ENCODE peak calls at places on chromosomes 12 and 14, in ten cellular contexts. One of them, this sample, is unnamed.

GRCh38 chr12:19140381-19141236 is 11.1 kb downstream of the PLEKHA5 start:
- DNase-seq in GM13976: no peak
- DNase-seq in lower lobe of right lung: no peak
- DNase-seq in fibroblast of pulmonary artery: peak; percentile 29
- DNase-seq in mammary epithelial cell: no peak
- DNase-seq in heart right ventricle: no peak
- DNase-seq in cardiac muscle cell: no peak
- DNase-seq in NB4: no peak
- DNase-seq in A549: no peak
- DNase-seq in endothelial cell: no peak
- DNase-seq in this sample: no peak

GRCh38 chr14:59189281-59189821 is 884 bp downstream of the DAAM1 start:
- DNase-seq in GM13976: peak; percentile 39
- DNase-seq in lower lobe of right lung: peak; percentile 51
- DNase-seq in fibroblast of pulmonary artery: peak; percentile 24
- DNase-seq in mammary epithelial cell: peak; percentile 31
- DNase-seq in heart right ventricle: peak; percentile 32
- DNase-seq in cardiac muscle cell: peak; percentile 58
- DNase-seq in NB4: peak; percentile 50
- DNase-seq in A549: peak; percentile 1
- DNase-seq in endothelial cell: no peak
- DNase-seq in this sample: peak; percentile 46

GRCh38 chr12:70661762-70662161 is 24.5 kb upstream of the PTPRB start:
- DNase-seq in GM13976: no peak
- DNase-seq in lower lobe of right lung: no peak
- DNase-seq in fibroblast of pulmonary artery: peak; percentile 81
- DNase-seq in mammary epithelial cell: peak; percentile 88
- DNase-seq in heart right ventricle: no peak
- DNase-seq in cardiac muscle cell: no peak
- DNase-seq in NB4: no peak
- DNase-seq in A549: no peak
- DNase-seq in endothelial cell: no peak
- DNase-seq in this sample: no peak

GRCh38 chr14:72559227-72559626 is 334.7 kb downstream of the DPF3 start:
- DNase-seq in GM13976: peak; percentile 20
- DNase-seq in lower lobe of right lung: no peak
- DNase-seq in fibroblast of pulmonary artery: no peak
- DNase-seq in mammary epithelial cell: peak; percentile 89
- DNase-seq in heart right ventricle: no peak
- DNase-seq in cardiac muscle cell: no peak
- DNase-seq in NB4: no peak
- DNase-seq in A549: no peak
- DNase-seq in endothelial cell: no peak
- DNase-seq in this sample: no peak

GRCh38 chr12:17335487-17335886 is 729.5 kb upstream of the LMO3 start:
- DNase-seq in GM13976: no peak
- DNase-seq in lower lobe of right lung: no peak
- DNase-seq in fibroblast of pulmonary artery: no peak
- DNase-seq in mammary epithelial cell: no peak
- DNase-seq in heart right ventricle: no peak
- DNase-seq in cardiac muscle cell: no peak
- DNase-seq in NB4: no peak
- DNase-seq in A549: no peak
- DNase-seq in endothelial cell: no peak
- DNase-seq in this sample: no peak

GRCh38 chr12:77231548-77231947 is 166.2 kb upstream of the E2F7 start:
- DNase-seq in GM13976: no peak
- DNase-seq in lower lobe of right lung: peak; percentile 64
- DNase-seq in fibroblast of pulmonary artery: peak; percentile 94
- DNase-seq in mammary epithelial cell: peak; percentile 45
- DNase-seq in heart right ventricle: peak; percentile 68
- DNase-seq in cardiac muscle cell: no peak
- DNase-seq in NB4: peak; percentile 2
- DNase-seq in A549: no peak
- DNase-seq in endothelial cell: no peak
- DNase-seq in this sample: no peak

GRCh38 chr12:6866163-6866919 is 990 bp upstream of the TPI1 start:
- DNase-seq in GM13976: no peak
- DNase-seq in lower lobe of right lung: no peak
- DNase-seq in fibroblast of pulmonary artery: no peak
- DNase-seq in mammary epithelial cell: no peak
- DNase-seq in heart right ventricle: no peak
- DNase-seq in cardiac muscle cell: no peak
- DNase-seq in NB4: no peak
- DNase-seq in A549: no peak
- DNase-seq in endothelial cell: no peak
- DNase-seq in this sample: peak; percentile 39

GRCh38 chr12:4293299-4293941 is 19.9 kb downstream of the CCND2 start:
- DNase-seq in GM13976: no peak
- DNase-seq in lower lobe of right lung: no peak
- DNase-seq in fibroblast of pulmonary artery: no peak
- DNase-seq in mammary epithelial cell: no peak
- DNase-seq in heart right ventricle: no peak
- DNase-seq in cardiac muscle cell: no peak
- DNase-seq in NB4: no peak
- DNase-seq in A549: no peak
- DNase-seq in endothelial cell: no peak
- DNase-seq in this sample: no peak

GRCh38 chr12:107014050-107014449 is 27.1 kb upstream of the MTERF2 start:
- DNase-seq in GM13976: no peak
- DNase-seq in lower lobe of right lung: no peak
- DNase-seq in fibroblast of pulmonary artery: no peak
- DNase-seq in mammary epithelial cell: peak; percentile 41
- DNase-seq in heart right ventricle: no peak
- DNase-seq in cardiac muscle cell: peak; percentile 16
- DNase-seq in NB4: no peak
- DNase-seq in A549: peak; percentile 61
- DNase-seq in endothelial cell: no peak
- DNase-seq in this sample: no peak

GRCh38 chr12:25592725-25593495 is 39.8 kb upstream of the LMNTD1 start:
- DNase-seq in GM13976: no peak
- DNase-seq in lower lobe of right lung: no peak
- DNase-seq in fibroblast of pulmonary artery: no peak
- DNase-seq in mammary epithelial cell: no peak
- DNase-seq in heart right ventricle: no peak
- DNase-seq in cardiac muscle cell: no peak
- DNase-seq in NB4: no peak
- DNase-seq in A549: no peak
- DNase-seq in endothelial cell: no peak
- DNase-seq in this sample: no peak

GRCh38 chr12:25594376-25594775 is 41.3 kb upstream of the LMNTD1 start:
- DNase-seq in GM13976: no peak
- DNase-seq in lower lobe of right lung: no peak
- DNase-seq in fibroblast of pulmonary artery: no peak
- DNase-seq in mammary epithelial cell: no peak
- DNase-seq in heart right ventricle: no peak
- DNase-seq in cardiac muscle cell: no peak
- DNase-seq in NB4: no peak
- DNase-seq in A549: no peak
- DNase-seq in endothelial cell: no peak
- DNase-seq in this sample: no peak

GRCh38 chr12:25590021-25590721 is 37.1 kb upstream of the LMNTD1 start:
- DNase-seq in GM13976: no peak
- DNase-seq in lower lobe of right lung: no peak
- DNase-seq in fibroblast of pulmonary artery: no peak
- DNase-seq in mammary epithelial cell: no peak
- DNase-seq in heart right ventricle: no peak
- DNase-seq in cardiac muscle cell: no peak
- DNase-seq in NB4: peak; percentile 34
- DNase-seq in A549: no peak
- DNase-seq in endothelial cell: no peak
- DNase-seq in this sample: no peak

GRCh38 chr12:25587346-25587745 is 34.3 kb upstream of the LMNTD1 start:
- DNase-seq in GM13976: no peak
- DNase-seq in lower lobe of right lung: no peak
- DNase-seq in fibroblast of pulmonary artery: no peak
- DNase-seq in mammary epithelial cell: no peak
- DNase-seq in heart right ventricle: no peak
- DNase-seq in cardiac muscle cell: no peak
- DNase-seq in NB4: no peak
- DNase-seq in A549: no peak
- DNase-seq in endothelial cell: no peak
- DNase-seq in this sample: no peak

GRCh38 chr12:25591132-25591531 is 38.0 kb upstream of the LMNTD1 start:
- DNase-seq in GM13976: no peak
- DNase-seq in lower lobe of right lung: no peak
- DNase-seq in fibroblast of pulmonary artery: peak; percentile 28
- DNase-seq in mammary epithelial cell: no peak
- DNase-seq in heart right ventricle: no peak
- DNase-seq in cardiac muscle cell: no peak
- DNase-seq in NB4: peak; percentile 26
- DNase-seq in A549: peak; percentile 3
- DNase-seq in endothelial cell: peak; percentile 8
- DNase-seq in this sample: no peak
- TF ChIP-seq CTCF in GM13976: no peak
- TF ChIP-seq CTCF in lower lobe of right lung: no peak
- TF ChIP-seq CTCF in fibroblast of pulmonary artery: peak; percentile 22
- TF ChIP-seq CTCF in mammary epithelial cell: peak; percentile 8
- TF ChIP-seq CTCF in heart right ventricle: no peak
- TF ChIP-seq CTCF in cardiac muscle cell: peak; percentile 18
- TF ChIP-seq CTCF in NB4: peak; percentile 11
- TF ChIP-seq CTCF in A549: no peak
- TF ChIP-seq CTCF in endothelial cell: no peak
- TF ChIP-seq CTCF in this sample: no peak

DNA sequence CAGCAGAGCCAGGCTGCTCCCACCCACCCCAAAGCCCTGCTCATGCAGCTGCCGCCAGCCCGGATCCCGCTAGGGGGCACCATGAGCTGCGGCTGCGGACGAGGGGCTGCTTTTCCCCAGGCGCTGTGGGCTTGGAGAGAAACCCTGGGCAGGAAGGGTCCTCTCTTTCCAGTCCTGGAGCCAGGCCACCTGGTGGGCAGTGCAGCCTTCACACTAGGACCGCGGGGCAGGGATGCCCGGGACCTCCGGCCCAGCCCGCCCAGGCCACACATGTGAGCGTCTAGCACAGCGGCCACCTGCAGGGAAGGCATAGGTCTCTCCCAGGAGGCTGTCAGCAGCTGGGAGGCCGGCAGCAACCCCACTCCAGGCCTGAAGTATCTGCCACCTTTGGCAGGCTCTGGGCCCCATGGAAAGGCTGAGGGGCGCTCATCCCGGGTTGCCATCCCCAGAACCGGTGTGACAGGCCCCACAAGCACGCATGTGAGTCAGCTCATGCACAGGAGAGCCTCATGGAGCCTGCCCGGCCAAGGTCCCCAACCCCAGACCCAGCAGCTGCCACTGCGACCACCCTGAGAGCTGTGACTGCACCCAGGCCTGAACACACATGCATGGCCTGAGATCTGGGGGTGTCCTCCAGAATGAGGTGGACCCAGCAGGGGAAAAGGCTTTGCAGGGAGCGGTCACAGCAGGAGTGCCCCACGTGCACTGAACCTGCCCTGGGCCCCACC is 280.0 kb upstream of the RTL1 start:
- DNase-seq in GM13976: no peak
- DNase-seq in lower lobe of right lung: no peak
- DNase-seq in fibroblast of pulmonary artery: no peak
- DNase-seq in mammary epithelial cell: no peak
- DNase-seq in heart right ventricle: no peak
- DNase-seq in cardiac muscle cell: peak; percentile 78
- DNase-seq in NB4: no peak
- DNase-seq in A549: no peak
- DNase-seq in endothelial cell: peak; percentile 90
- DNase-seq in this sample: peak; percentile 88
- TF ChIP-seq CTCF in GM13976: no peak
- TF ChIP-seq CTCF in lower lobe of right lung: peak; percentile 43
- TF ChIP-seq CTCF in fibroblast of pulmonary artery: peak; percentile 18
- TF ChIP-seq CTCF in mammary epithelial cell: no peak
- TF ChIP-seq CTCF in heart right ventricle: no peak
- TF ChIP-seq CTCF in cardiac muscle cell: peak; percentile 58
- TF ChIP-seq CTCF in NB4: no peak
- TF ChIP-seq CTCF in A549: peak; percentile 11
- TF ChIP-seq CTCF in endothelial cell: peak; percentile 70
- TF ChIP-seq CTCF in this sample: peak; percentile 66

DNA sequence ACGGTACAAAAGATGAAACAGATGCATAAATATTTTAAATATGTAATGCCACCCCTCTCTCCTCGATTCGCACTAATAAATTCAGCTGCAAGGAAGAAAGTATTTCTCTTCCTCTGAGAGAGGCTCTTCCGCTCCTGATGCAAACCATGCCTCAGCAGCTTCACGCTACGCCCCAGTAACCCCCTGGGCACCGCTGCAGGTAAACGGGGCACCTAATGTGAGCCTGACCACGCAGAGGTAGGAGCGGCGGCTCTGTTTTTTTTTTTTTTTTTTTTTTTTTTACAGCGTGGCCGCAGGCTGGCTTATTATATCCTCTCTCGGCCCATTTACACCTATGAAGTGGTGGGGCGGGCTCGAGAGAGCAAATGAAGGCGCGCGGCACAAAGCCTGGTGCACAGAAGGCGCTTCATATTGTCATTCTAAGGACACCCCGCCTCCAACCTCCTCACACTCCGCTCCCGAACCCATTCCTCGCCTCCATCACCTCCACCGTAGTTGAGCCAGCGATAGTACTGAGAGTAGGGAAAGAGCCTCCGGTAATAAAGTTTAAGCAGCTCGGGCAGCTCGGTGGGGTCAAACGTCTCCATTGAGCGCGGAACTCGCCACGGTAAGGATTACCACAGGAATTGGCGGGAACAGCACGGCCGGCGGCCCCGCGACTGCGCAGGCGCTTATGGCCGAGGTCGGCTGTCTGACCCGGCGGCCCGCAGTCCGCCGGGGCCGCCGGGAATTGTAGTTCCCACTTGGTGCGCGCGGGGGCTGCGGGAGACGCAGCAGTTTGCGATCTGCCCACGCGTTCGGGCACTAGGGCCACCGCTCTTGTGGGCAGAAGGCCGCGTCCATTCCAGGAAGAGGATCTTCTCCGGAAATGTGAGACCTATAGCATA is at the start of gene PRIM1:
- DNase-seq in GM13976: peak; percentile 95
- DNase-seq in lower lobe of right lung: peak; percentile 89
- DNase-seq in fibroblast of pulmonary artery: peak; percentile 79
- DNase-seq in mammary epithelial cell: peak; percentile 78
- DNase-seq in heart right ventricle: peak; percentile 88
- DNase-seq in cardiac muscle cell: peak; percentile 90
- DNase-seq in NB4: peak; percentile 95
- DNase-seq in A549: peak; percentile 89
- DNase-seq in endothelial cell: peak; percentile 92
- DNase-seq in this sample: peak; percentile 93
- TF ChIP-seq CTCF in GM13976: no peak
- TF ChIP-seq CTCF in lower lobe of right lung: peak; percentile 38
- TF ChIP-seq CTCF in fibroblast of pulmonary artery: no peak
- TF ChIP-seq CTCF in mammary epithelial cell: no peak
- TF ChIP-seq CTCF in heart right ventricle: no peak
- TF ChIP-seq CTCF in cardiac muscle cell: no peak
- TF ChIP-seq CTCF in NB4: no peak
- TF ChIP-seq CTCF in A549: no peak
- TF ChIP-seq CTCF in endothelial cell: peak; percentile 57
- TF ChIP-seq CTCF in this sample: peak; percentile 69

DNA sequence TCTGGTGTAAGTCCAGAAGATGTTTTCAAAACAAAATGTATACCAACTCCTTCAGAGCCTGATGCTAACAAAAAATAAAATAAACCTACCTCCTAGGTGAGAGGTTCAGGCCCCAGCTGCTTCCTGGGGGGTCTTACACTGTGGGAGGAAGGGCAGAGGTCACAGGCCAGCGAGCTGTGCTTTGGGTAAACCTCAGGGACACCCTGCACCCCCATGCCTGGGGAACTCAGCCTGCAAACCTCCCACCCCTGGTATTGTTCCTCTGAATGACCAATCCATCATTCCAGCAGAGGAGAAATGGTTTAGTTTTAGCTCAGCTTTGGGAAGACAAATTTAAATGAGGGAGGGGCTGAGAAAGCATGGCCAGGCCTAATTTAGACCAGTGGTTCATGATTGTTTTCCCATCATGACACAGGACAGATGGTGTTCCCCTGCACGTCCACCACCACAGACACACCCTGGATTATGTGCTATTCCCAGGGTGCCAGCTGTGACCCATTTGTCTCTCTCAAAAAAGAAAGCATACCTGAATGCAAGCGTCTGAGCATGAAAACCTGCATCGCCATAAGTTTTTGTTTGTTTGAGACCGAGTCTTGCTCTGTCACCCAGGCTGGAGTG is 14.5 kb upstream of the TFCP2 start:
- DNase-seq in GM13976: no peak
- DNase-seq in lower lobe of right lung: no peak
- DNase-seq in fibroblast of pulmonary artery: no peak
- DNase-seq in mammary epithelial cell: no peak
- DNase-seq in heart right ventricle: no peak
- DNase-seq in cardiac muscle cell: no peak
- DNase-seq in NB4: no peak
- DNase-seq in A549: no peak
- DNase-seq in endothelial cell: no peak
- DNase-seq in this sample: no peak
- TF ChIP-seq CTCF in GM13976: no peak
- TF ChIP-seq CTCF in lower lobe of right lung: no peak
- TF ChIP-seq CTCF in fibroblast of pulmonary artery: no peak
- TF ChIP-seq CTCF in mammary epithelial cell: no peak
- TF ChIP-seq CTCF in heart right ventricle: no peak
- TF ChIP-seq CTCF in cardiac muscle cell: no peak
- TF ChIP-seq CTCF in NB4: no peak
- TF ChIP-seq CTCF in A549: no peak
- TF ChIP-seq CTCF in endothelial cell: no peak
- TF ChIP-seq CTCF in this sample: no peak

This sample was measured in glutamatergic neuron.